ENCODE peak calls at places on chromosomes 6 and 20, in five cellular contexts. One of them, this sample, is unnamed. For H3K4me1, the result is how much of the 10 kb centered on the place peaks cover.

GRCh38 chr6:108027054-108027453 is 47.5 kb downstream of the OSTM1 start:
- DNase-seq in pancreas: no peak
- DNase-seq in Peyer's patch: no peak
- DNase-seq in heart right ventricle: no peak
- DNase-seq in CD4-positive, CD25-positive, alpha-beta regulatory T cell: no peak
- DNase-seq in this sample: no peak

GRCh38 chr20:32207211-32207625 is 325 bp downstream of the PLAGL2 start:
- DNase-seq in heart right ventricle: no peak
- DNase-seq in CD4-positive, CD25-positive, alpha-beta regulatory T cell: no peak
- DNase-seq in Peyer's patch: no peak
- DNase-seq in pancreas: peak
- DNase-seq in this sample: no peak

GRCh38 chr6:167509853-167510220 is 185.0 kb downstream of the TTLL2 start:
- DNase-seq in CD4-positive, CD25-positive, alpha-beta regulatory T cell: no peak
- DNase-seq in heart right ventricle: no peak
- DNase-seq in pancreas: no peak
- DNase-seq in Peyer's patch: no peak
- DNase-seq in this sample: no peak

GRCh38 chr6:149897855-149898744 is at the start of gene RAET1E:
- DNase-seq in heart right ventricle: no peak
- DNase-seq in Peyer's patch: no peak
- DNase-seq in pancreas: no peak
- DNase-seq in CD4-positive, CD25-positive, alpha-beta regulatory T cell: no peak
- DNase-seq in this sample: peak

GRCh38 chr6:158969148-158969547 is 30.9 kb downstream of the RSPH3 start:
- DNase-seq in CD4-positive, CD25-positive, alpha-beta regulatory T cell: no peak
- DNase-seq in Peyer's patch: no peak
- DNase-seq in heart right ventricle: no peak
- DNase-seq in pancreas: no peak
- DNase-seq in this sample: no peak

GRCh38 chr20:33490023-33490933 is at the start of gene CBFA2T2:
- DNase-seq in Peyer's patch: peak
- DNase-seq in pancreas: no peak
- DNase-seq in CD4-positive, CD25-positive, alpha-beta regulatory T cell: no peak
- DNase-seq in heart right ventricle: peak
- DNase-seq in this sample: peak

GRCh38 chr6:110360671-110361070 is 2.5 kb upstream of the METTL24 start:
- DNase-seq in Peyer's patch: no peak
- DNase-seq in pancreas: peak
- DNase-seq in CD4-positive, CD25-positive, alpha-beta regulatory T cell: no peak
- DNase-seq in heart right ventricle: no peak
- DNase-seq in this sample: no peak

GRCh38 chr6:45507156-45507555 is 129.4 kb upstream of the SUPT3H start:
- DNase-seq in CD4-positive, CD25-positive, alpha-beta regulatory T cell: no peak
- DNase-seq in pancreas: no peak
- DNase-seq in Peyer's patch: no peak
- DNase-seq in heart right ventricle: no peak
- DNase-seq in this sample: no peak

GRCh38 chr6:15897063-15897934 is 231.6 kb upstream of the MYLIP start:
- DNase-seq in CD4-positive, CD25-positive, alpha-beta regulatory T cell: no peak
- DNase-seq in pancreas: no peak
- DNase-seq in heart right ventricle: no peak
- DNase-seq in Peyer's patch: no peak
- DNase-seq in this sample: no peak

GRCh38 chr6:36752886-36753506 is 55.4 kb downstream of the RAB44 start:
- DNase-seq in CD4-positive, CD25-positive, alpha-beta regulatory T cell: no peak
- DNase-seq in heart right ventricle: no peak
- DNase-seq in pancreas: no peak
- DNase-seq in Peyer's patch: peak
- DNase-seq in this sample: peak

DNA sequence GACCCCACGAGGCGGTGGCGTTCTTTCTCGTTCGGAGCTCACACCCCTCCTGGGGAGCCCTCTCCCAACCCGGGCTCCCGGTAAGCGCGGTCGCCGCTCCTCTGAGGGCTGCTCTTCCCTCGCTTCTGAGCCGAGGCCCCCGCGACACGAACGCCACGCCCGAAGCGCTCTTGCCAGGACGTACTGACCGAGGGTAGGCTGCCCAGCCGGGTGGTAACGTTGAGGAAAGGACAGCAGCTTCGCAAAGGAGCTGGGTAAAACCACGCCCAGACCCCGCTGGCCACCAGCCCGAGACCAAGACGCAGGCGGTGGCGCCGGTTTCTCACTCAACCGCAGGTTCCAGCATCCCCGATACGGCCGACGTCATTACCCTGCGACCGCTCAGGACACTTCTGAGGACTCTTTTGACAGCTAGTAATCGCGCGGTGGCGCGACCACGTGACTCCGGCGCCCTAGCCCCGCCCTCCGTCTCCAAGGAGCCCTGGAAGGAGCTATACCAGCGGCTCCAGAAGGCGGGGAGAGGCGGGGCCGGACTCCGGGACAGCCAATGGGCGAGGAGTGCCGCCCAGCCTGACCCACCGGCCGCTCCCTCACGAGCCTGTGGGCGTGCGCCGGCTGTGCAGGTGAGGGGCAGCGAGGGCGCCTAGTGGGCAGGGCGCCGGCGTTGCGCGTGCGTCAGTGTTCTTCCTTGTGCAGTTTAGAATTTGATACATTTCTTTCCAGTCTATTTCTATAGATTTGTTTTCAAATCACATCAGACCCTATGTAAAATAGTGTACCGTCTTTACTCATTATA is 4.0 kb upstream of the GZF1 start:
- DNase-seq in heart right ventricle: peak
- DNase-seq in Peyer's patch: peak
- DNase-seq in CD4-positive, CD25-positive, alpha-beta regulatory T cell: peak
- DNase-seq in pancreas: peak
- DNase-seq in this sample: peak
- H3K4me1 ChIP-seq in heart right ventricle: under half
- H3K4me1 ChIP-seq in Peyer's patch: under half
- H3K4me1 ChIP-seq in CD4-positive, CD25-positive, alpha-beta regulatory T cell: under half
- H3K4me1 ChIP-seq in pancreas: under half
- H3K4me1 ChIP-seq in this sample: under half

GRCh38 chr6:99514089-99514488 is 1.1 kb downstream of the USP45 start:
- DNase-seq in Peyer's patch: no peak
- DNase-seq in pancreas: no peak
- DNase-seq in CD4-positive, CD25-positive, alpha-beta regulatory T cell: no peak
- DNase-seq in heart right ventricle: no peak
- DNase-seq in this sample: peak
- H3K27ac ChIP-seq in Peyer's patch: no peak
- H3K27ac ChIP-seq in pancreas: no peak
- H3K27ac ChIP-seq in CD4-positive, CD25-positive, alpha-beta regulatory T cell: no peak
- H3K27ac ChIP-seq in heart right ventricle: no peak
- H3K27ac ChIP-seq in this sample: no peak

DNA sequence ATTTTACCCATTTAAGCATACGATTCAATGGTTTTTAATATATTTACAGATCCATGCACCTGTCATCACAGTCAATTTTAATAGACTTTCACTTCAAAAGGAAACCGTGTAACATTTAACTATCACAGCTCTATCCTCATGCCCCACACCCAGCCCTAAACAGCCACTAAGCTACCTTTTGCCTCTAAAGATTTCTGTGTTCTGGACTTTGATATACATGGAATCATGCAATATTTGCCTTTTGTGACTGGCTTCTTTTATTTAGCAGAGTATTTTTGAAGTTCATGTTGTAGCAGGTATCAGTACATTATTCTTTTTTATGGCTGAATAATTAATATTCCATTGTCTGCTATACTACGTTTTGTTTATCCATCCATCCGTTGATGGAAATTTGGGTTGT is 50.3 kb upstream of the STX16 start:
- DNase-seq in Peyer's patch: no peak
- DNase-seq in heart right ventricle: no peak
- DNase-seq in CD4-positive, CD25-positive, alpha-beta regulatory T cell: no peak
- DNase-seq in pancreas: no peak
- DNase-seq in this sample: no peak
- H3K4me3 ChIP-seq in Peyer's patch: no peak
- H3K4me3 ChIP-seq in heart right ventricle: no peak
- H3K4me3 ChIP-seq in CD4-positive, CD25-positive, alpha-beta regulatory T cell: no peak
- H3K4me3 ChIP-seq in pancreas: no peak
- H3K4me3 ChIP-seq in this sample: no peak

DNA sequence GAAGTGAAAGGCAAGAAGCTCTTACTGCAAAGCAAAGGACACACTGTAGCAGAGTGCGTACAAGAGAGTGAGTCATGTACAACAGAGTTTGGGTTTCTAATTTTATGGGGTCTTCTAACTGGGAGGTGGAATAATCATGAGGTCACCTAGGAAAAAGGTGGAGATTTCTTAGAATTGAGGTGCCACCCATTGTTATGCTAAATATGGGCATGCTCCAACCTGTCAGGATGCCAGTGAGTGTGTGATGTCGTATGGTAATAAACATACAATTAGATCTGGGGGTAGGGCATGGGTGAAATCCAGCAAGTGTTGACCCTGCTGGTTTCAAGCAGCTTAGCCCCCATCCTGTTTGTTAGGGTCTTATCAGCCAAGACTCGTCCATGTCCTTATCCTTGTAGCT is 46.6 kb downstream of the OR2B6 start:
- DNase-seq in Peyer's patch: no peak
- DNase-seq in pancreas: no peak
- DNase-seq in heart right ventricle: no peak
- DNase-seq in CD4-positive, CD25-positive, alpha-beta regulatory T cell: no peak
- DNase-seq in this sample: no peak
- H3K4me1 ChIP-seq in Peyer's patch: under half
- H3K4me1 ChIP-seq in pancreas: under half
- H3K4me1 ChIP-seq in heart right ventricle: under half
- H3K4me1 ChIP-seq in CD4-positive, CD25-positive, alpha-beta regulatory T cell: under half
- H3K4me1 ChIP-seq in this sample: under half

GRCh38 chr20:53755733-53756523 is 162.3 kb upstream of the ZNF217 start:
- DNase-seq in pancreas: no peak
- DNase-seq in Peyer's patch: no peak
- DNase-seq in heart right ventricle: no peak
- DNase-seq in CD4-positive, CD25-positive, alpha-beta regulatory T cell: no peak
- DNase-seq in this sample: no peak
- H3K27ac ChIP-seq in pancreas: no peak
- H3K27ac ChIP-seq in Peyer's patch: no peak
- H3K27ac ChIP-seq in heart right ventricle: no peak
- H3K27ac ChIP-seq in CD4-positive, CD25-positive, alpha-beta regulatory T cell: no peak
- H3K27ac ChIP-seq in this sample: no peak

GRCh38 chr20:45372646-45373352 is 5.3 kb downstream of the TP53TG5 start:
- DNase-seq in pancreas: no peak
- DNase-seq in Peyer's patch: no peak
- DNase-seq in heart right ventricle: peak
- DNase-seq in CD4-positive, CD25-positive, alpha-beta regulatory T cell: no peak
- DNase-seq in this sample: no peak

GRCh38 chr20:45374101-45374467 is 4.0 kb downstream of the TP53TG5 start:
- DNase-seq in Peyer's patch: no peak
- DNase-seq in pancreas: no peak
- DNase-seq in heart right ventricle: no peak
- DNase-seq in CD4-positive, CD25-positive, alpha-beta regulatory T cell: no peak
- DNase-seq in this sample: no peak

GRCh38 chr20:45372241-45372640 is 5.9 kb downstream of the TP53TG5 start:
- DNase-seq in pancreas: no peak
- DNase-seq in CD4-positive, CD25-positive, alpha-beta regulatory T cell: no peak
- DNase-seq in Peyer's patch: no peak
- DNase-seq in heart right ventricle: no peak
- DNase-seq in this sample: no peak

GRCh38 chr20:45374966-45375365 is 3.2 kb downstream of the TP53TG5 start:
- DNase-seq in heart right ventricle: no peak
- DNase-seq in Peyer's patch: no peak
- DNase-seq in pancreas: no peak
- DNase-seq in CD4-positive, CD25-positive, alpha-beta regulatory T cell: no peak
- DNase-seq in this sample: no peak

DNA sequence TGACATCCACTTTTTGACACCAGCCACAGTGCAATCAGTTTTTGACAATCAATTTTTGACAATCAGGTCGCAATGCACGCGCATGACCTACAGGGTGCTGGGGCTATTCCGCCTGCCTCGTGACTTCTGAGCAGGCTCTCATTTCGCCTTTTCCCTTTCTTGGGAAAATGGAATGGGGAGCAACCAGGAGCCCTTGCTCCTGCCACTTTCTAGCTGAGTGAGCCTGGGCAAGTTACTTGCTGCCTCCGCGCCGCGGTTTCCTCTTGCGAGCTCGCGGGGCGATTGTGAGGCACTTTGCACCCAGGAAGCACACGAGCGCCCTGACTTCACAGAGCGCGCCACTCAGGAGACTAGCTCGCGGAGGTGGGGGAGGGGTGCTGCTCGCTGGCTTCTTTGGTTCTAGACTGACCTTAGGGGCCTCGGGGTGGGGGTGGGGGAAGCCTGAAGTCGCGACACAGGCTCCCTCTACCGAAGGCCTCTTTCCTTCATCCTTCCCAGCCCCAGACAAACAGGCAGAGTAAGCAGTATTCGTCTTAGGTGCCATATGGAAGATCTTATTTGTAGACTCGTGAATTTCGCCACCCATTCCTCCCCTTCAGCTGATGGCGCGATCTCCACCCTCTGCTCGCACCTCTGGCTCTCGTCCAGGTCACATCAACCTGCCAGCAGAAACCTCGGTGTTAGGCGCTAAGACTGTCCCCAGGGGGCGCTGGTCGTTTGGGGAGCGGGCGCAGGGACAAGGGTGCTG is 4.6 kb downstream of the TP53TG5 start:
- DNase-seq in pancreas: peak
- DNase-seq in heart right ventricle: peak
- DNase-seq in CD4-positive, CD25-positive, alpha-beta regulatory T cell: peak
- DNase-seq in Peyer's patch: peak
- DNase-seq in this sample: peak
- H3K4me3 ChIP-seq in pancreas: peak
- H3K4me3 ChIP-seq in heart right ventricle: peak
- H3K4me3 ChIP-seq in CD4-positive, CD25-positive, alpha-beta regulatory T cell: peak
- H3K4me3 ChIP-seq in Peyer's patch: peak
- H3K4me3 ChIP-seq in this sample: peak

GRCh38 chr20:19975436-19975799 is 41.7 kb upstream of the NAA20 start:
- DNase-seq in heart right ventricle: no peak
- DNase-seq in pancreas: no peak
- DNase-seq in CD4-positive, CD25-positive, alpha-beta regulatory T cell: no peak
- DNase-seq in Peyer's patch: no peak
- DNase-seq in this sample: no peak
- H3K4me1 ChIP-seq in heart right ventricle: half or more
- H3K4me1 ChIP-seq in pancreas: under half
- H3K4me1 ChIP-seq in CD4-positive, CD25-positive, alpha-beta regulatory T cell: under half
- H3K4me1 ChIP-seq in Peyer's patch: under half
- H3K4me1 ChIP-seq in this sample: under half

GRCh38 chr20:38256966-38257365 is 3.6 kb downstream of the KIAA1755 start:
- DNase-seq in Peyer's patch: no peak
- DNase-seq in pancreas: no peak
- DNase-seq in heart right ventricle: no peak
- DNase-seq in CD4-positive, CD25-positive, alpha-beta regulatory T cell: no peak
- DNase-seq in this sample: no peak

GRCh38 chr20:38261054-38261390 is 487 bp upstream of the KIAA1755 start:
- DNase-seq in CD4-positive, CD25-positive, alpha-beta regulatory T cell: no peak
- DNase-seq in Peyer's patch: no peak
- DNase-seq in heart right ventricle: no peak
- DNase-seq in pancreas: no peak
- DNase-seq in this sample: no peak

GRCh38 chr20:38258545-38259223 is 1.9 kb downstream of the KIAA1755 start:
- DNase-seq in CD4-positive, CD25-positive, alpha-beta regulatory T cell: no peak
- DNase-seq in heart right ventricle: no peak
- DNase-seq in pancreas: no peak
- DNase-seq in Peyer's patch: no peak
- DNase-seq in this sample: no peak

GRCh38 chr20:38260025-38260377 is 534 bp downstream of the KIAA1755 start:
- DNase-seq in CD4-positive, CD25-positive, alpha-beta regulatory T cell: no peak
- DNase-seq in heart right ventricle: no peak
- DNase-seq in Peyer's patch: no peak
- DNase-seq in pancreas: no peak
- DNase-seq in this sample: no peak

GRCh38 chr20:38260378-38261053 is at the start of gene KIAA1755:
- DNase-seq in pancreas: no peak
- DNase-seq in heart right ventricle: peak
- DNase-seq in Peyer's patch: no peak
- DNase-seq in CD4-positive, CD25-positive, alpha-beta regulatory T cell: no peak
- DNase-seq in this sample: no peak
- H3K27ac ChIP-seq in pancreas: no peak
- H3K27ac ChIP-seq in heart right ventricle: peak
- H3K27ac ChIP-seq in Peyer's patch: peak
- H3K27ac ChIP-seq in CD4-positive, CD25-positive, alpha-beta regulatory T cell: no peak
- H3K27ac ChIP-seq in this sample: peak

This sample was measured in colonic mucosa.